ENCODE peak calls at places on chromosomes 12 and 14, in ten cellular contexts. F is GM18507; T is GM12878; O is activated CD4-positive, alpha-beta memory T cell treated with anti-CD3 and anti-CD28 coated beads, Interleukin-2, amount 10 ng/mL, durations not matched to agents 7 days and 5 days; U is GF-D8; P is pons; I is activated CD4-positive, CD25-positive, alpha-beta regulatory T cell treated with anti-CD3 and anti-CD28 coated beads, Interleukin-2, amount 50 U/mL, for 72 hours; S is GM13977; W is LoVo; E is Caki2. N is an unnamed sample.

GRCh38 chr12:89875809-89876208 is 167.2 kb upstream of the ATP2B1 start:
- DNase-seq in E (no peak), S (no peak), W (no peak), P (no peak), O (no peak), U (no peak), F (no peak), I (no peak), T (no peak), N (no peak)

GRCh38 chr14:22812744-22813143 is 2.5 kb downstream of the SLC7A7 start:
- DNase-seq in F (no peak), E (no peak), O (no peak), W (no peak), I (no peak), P (no peak), U (no peak), T (no peak), S (no peak), N (no peak)

GRCh38 chr14:34098045-34098984 is 147.4 kb upstream of the EGLN3 start:
- DNase-seq in S (no peak), O (peak; percentile 39), F (no peak), U (no peak), W (peak; percentile 12), I (no peak), E (peak; percentile 61), P (peak; percentile 77), T (peak; percentile 36), N (peak; percentile 18)

GRCh38 chr12:107818984-107819383 is 44.5 kb downstream of the ASCL4 start:
- DNase-seq in O (no peak), W (no peak), F (no peak), E (no peak), S (no peak), I (no peak), P (no peak), U (no peak), T (no peak), N (no peak)

GRCh38 chr12:121872546-121873223 is 14.0 kb upstream of the HPD start:
- DNase-seq in W (no peak), S (no peak), O (no peak), F (no peak), T (no peak), P (peak; percentile 20), E (no peak), U (no peak), I (no peak), N (peak; percentile 6)

GRCh38 chr14:102697125-102697900 is 79.9 kb upstream of the TRAF3 start:
- DNase-seq in T (no peak), P (no peak), I (no peak), E (peak; percentile 40), O (no peak), S (no peak), W (no peak), F (no peak), U (no peak), N (no peak)

GRCh38 chr12:31729728-31730127 is 907 bp upstream of the AMN1 start:
- DNase-seq in P (no peak), S (no peak), U (no peak), T (no peak), I (no peak), W (no peak), O (no peak), E (no peak), F (no peak), N (no peak)

GRCh38 chr12:57772429-57773322 is at the start of gene EEF1AKMT3:
- DNase-seq in T (no peak), P (no peak), I (peak; percentile 48), F (no peak), O (peak; percentile 57), U (no peak), S (no peak), E (no peak), W (peak; percentile 64), N (no peak)

GRCh38 chr12:43148711-43149110 is 403.3 kb downstream of the ADAMTS20 start:
- DNase-seq in E (no peak), W (no peak), P (no peak), U (no peak), T (no peak), I (no peak), F (no peak), S (no peak), O (no peak), N (no peak)

GRCh38 chr12:6113691-6114475 is 10.6 kb downstream of the VWF start:
- DNase-seq in S (no peak), F (no peak), O (no peak), T (no peak), E (no peak), U (no peak), P (no peak), W (no peak), I (no peak), N (no peak)

GRCh38 chr12:80135624-80136023 is 36.3 kb downstream of the OTOGL start:
- DNase-seq in S (no peak), P (no peak), O (no peak), I (no peak), E (no peak), W (no peak), U (no peak), F (no peak), T (no peak), N (no peak)

GRCh38 chr12:80187660-80188090 is 88.3 kb downstream of the OTOGL start:
- DNase-seq in I (no peak), P (no peak), S (no peak), W (peak; percentile 25), T (peak; percentile 40), E (peak; percentile 30), O (peak; percentile 22), U (no peak), F (no peak), N (peak; percentile 12)

GRCh38 chr12:24297516-24297915 is 348.0 kb upstream of the SOX5 start:
- DNase-seq in S (no peak), U (no peak), P (no peak), O (no peak), I (no peak), F (no peak), W (no peak), T (no peak), E (no peak), N (no peak)

GRCh38 chr12:86601550-86602308 is 345.5 kb upstream of the MGAT4C start:
- DNase-seq in U (no peak), S (no peak), F (no peak), P (no peak), O (no peak), W (no peak), T (no peak), E (no peak), I (no peak), N (no peak)

GRCh38 chr12:96015672-96016071 is 19.5 kb upstream of the HAL start:
- DNase-seq in O (no peak), P (peak; percentile 17), S (no peak), U (no peak), T (no peak), I (no peak), F (no peak), E (no peak), W (no peak), N (peak; percentile 23)

GRCh38 chr14:79809849-79810612 is 401.3 kb downstream of the DIO2 start:
- DNase-seq in W (peak; percentile 8), I (no peak), E (peak; percentile 2), S (no peak), O (no peak), P (peak; percentile 86), T (no peak), F (no peak), U (no peak), N (peak; percentile 54)

N was measured in SW480.